ENCODE peak calls at places on chromosomes 6 and 20, in four cellular contexts. G, L, Q and O are unnamed samples.

GRCh38 chr6:41022294-41022693 is 16.7 kb downstream of the UNC5CL start:
- DNase-seq in G (no peak), L (no peak), Q (no peak), O (no peak)

GRCh38 chr6:143745160-143746133 is 67.7 kb downstream of the PHACTR2 start:
- DNase-seq in L (peak; percentile 26), G (no peak), Q (peak; percentile 76), O (no peak)

GRCh38 chr6:40962241-40962640 is 76.8 kb downstream of the UNC5CL start:
- DNase-seq in Q (peak; percentile 95), L (no peak), G (no peak), O (no peak)

GRCh38 chr20:52190437-52191131 is 995 bp downstream of the ZFP64 start:
- DNase-seq in Q (peak; percentile 11), L (peak; percentile 6), G (no peak), O (no peak)

GRCh38 chr6:34355889-34356288 is 36.6 kb downstream of the NUDT3 start:
- DNase-seq in L (no peak), Q (no peak), G (no peak), O (no peak)

GRCh38 chr6:147604373-147604772 is 95.9 kb downstream of the SAMD5 start:
- DNase-seq in L (no peak), Q (no peak), G (no peak), O (no peak)

GRCh38 chr6:43733471-43734293 is 36.3 kb upstream of the VEGFA start:
- DNase-seq in G (no peak), L (no peak), Q (no peak), O (no peak)

GRCh38 chr6:1624071-1624847 is 14.5 kb downstream of the FOXC1 start:
- DNase-seq in Q (no peak), G (no peak), L (no peak), O (no peak)

GRCh38 chr20:36377348-36378326 is 71.5 kb downstream of the DLGAP4 start:
- DNase-seq in Q (no peak), L (no peak), G (no peak), O (no peak)

GRCh38 chr20:5570031-5570430 is 180.2 kb upstream of the SHLD1 start:
- DNase-seq in L (no peak), G (no peak), Q (no peak), O (no peak)

GRCh38 chr6:4336084-4336483 is 200.7 kb upstream of the ECI2 start:
- DNase-seq in L (no peak), Q (no peak), G (no peak), O (no peak)

GRCh38 chr6:3209114-3210023 is 18.1 kb downstream of the TUBB2B start:
- DNase-seq in L (peak; percentile 42), Q (peak; percentile 98), G (peak; percentile 65), O (peak; percentile 47)

GRCh38 chr20:37567671-37568588 is 40.3 kb upstream of the BLCAP start:
- DNase-seq in L (no peak), G (no peak), Q (no peak), O (no peak)

GRCh38 chr20:10978713-10979112 is 304.9 kb upstream of the JAG1 start:
- DNase-seq in G (peak; percentile 17), Q (no peak), L (no peak), O (peak; percentile 87)

GRCh38 chr6:29917843-29918242 is 24.5 kb upstream of the HLA-A start:
- DNase-seq in L (no peak), G (no peak), Q (no peak), O (no peak)

GRCh38 chr6:87870606-87871005 is 168.6 kb upstream of the AKIRIN2 start:
- DNase-seq in Q (no peak), L (no peak), G (no peak), O (no peak)

GRCh38 chr6:170279977-170280688 is 10.7 kb downstream of the DLL1 start:
- DNase-seq in G (peak; percentile 76), Q (peak; percentile 12), L (no peak), O (peak; percentile 66)

GRCh38 chr6:28841290-28841689 is 82.5 kb downstream of the TRIM27 start:
- DNase-seq in Q (no peak), G (no peak), L (no peak), O (no peak)
- TF ChIP-seq CTCF in Q (no peak), G (no peak), L (no peak), O (no peak)

GRCh38 chr6:9620687-9621086 is 794.2 kb downstream of the TFAP2A start:
- DNase-seq in L (no peak), G (no peak), Q (no peak), O (no peak)
- H3K4me1 ChIP-seq in L (no peaks in the 10 kb centered on the region), G (no peaks in the 10 kb centered on the region), Q (no peaks in the 10 kb centered on the region), O (no peaks in the 10 kb centered on the region)

GRCh38 chr6:121442591-121442990 is 7.1 kb downstream of the GJA1 start:
- DNase-seq in L (no peak), G (no peak), Q (no peak), O (no peak)

GRCh38 chr6:121437861-121438651 is 2.6 kb downstream of the GJA1 start:
- DNase-seq in L (peak; percentile 47), G (no peak), Q (peak; percentile 52), O (no peak)

GRCh38 chr6:121443953-121444590 is 8.6 kb downstream of the GJA1 start:
- DNase-seq in L (no peak), Q (no peak), G (no peak), O (no peak)

GRCh38 chr6:121439456-121440250 is 4.2 kb downstream of the GJA1 start:
- DNase-seq in L (no peak), Q (no peak), G (no peak), O (no peak)

GRCh38 chr6:121441477-121441876 is 6.0 kb downstream of the GJA1 start:
- DNase-seq in Q (no peak), G (no peak), L (no peak), O (no peak)
- H3K4me3 ChIP-seq in Q (no peak overlapping the region), G (peak overlapping the region; percentile 5), L (no peak overlapping the region), O (peak overlapping the region; percentile 7)

GRCh38 chr6:136334853-136335252 is 45.2 kb upstream of the BCLAF1 start:
- DNase-seq in G (no peak), L (no peak), Q (no peak), O (no peak)
- TF ChIP-seq CTCF in G (no peak), L (no peak), Q (no peak), O (no peak)

DNA sequence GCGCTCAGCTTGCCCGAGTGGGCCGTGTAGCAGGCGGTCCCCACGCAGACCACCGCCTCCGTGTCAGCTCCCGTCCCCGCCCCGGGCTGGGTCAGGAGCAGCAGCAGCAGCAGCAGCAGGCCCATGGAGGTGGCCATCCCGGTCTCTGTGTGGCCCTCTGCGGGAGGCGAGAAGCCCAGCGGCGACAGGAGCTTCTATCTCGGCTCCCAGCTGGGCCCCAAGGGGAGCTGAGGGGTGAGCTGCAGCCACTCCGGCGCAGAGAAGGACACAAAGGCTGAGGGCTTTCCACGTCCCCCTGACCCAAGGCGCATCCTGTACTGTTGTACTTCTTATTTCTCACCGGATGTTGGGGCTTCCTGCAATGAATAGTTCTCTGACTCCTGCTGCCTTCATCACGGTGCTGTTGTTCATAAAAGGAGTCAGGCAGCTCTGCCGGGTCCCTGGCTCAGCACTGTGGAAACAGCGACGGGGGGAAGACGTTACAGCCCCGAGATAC is at the start of gene CD93:
- DNase-seq in G (no peak), Q (peak; percentile 10), L (peak; percentile 41), O (no peak)
- H3K4me1 ChIP-seq in G (no peaks in the 10 kb centered on the region), Q (no peaks in the 10 kb centered on the region), L (no peaks in the 10 kb centered on the region), O (no peaks in the 10 kb centered on the region)

DNA sequence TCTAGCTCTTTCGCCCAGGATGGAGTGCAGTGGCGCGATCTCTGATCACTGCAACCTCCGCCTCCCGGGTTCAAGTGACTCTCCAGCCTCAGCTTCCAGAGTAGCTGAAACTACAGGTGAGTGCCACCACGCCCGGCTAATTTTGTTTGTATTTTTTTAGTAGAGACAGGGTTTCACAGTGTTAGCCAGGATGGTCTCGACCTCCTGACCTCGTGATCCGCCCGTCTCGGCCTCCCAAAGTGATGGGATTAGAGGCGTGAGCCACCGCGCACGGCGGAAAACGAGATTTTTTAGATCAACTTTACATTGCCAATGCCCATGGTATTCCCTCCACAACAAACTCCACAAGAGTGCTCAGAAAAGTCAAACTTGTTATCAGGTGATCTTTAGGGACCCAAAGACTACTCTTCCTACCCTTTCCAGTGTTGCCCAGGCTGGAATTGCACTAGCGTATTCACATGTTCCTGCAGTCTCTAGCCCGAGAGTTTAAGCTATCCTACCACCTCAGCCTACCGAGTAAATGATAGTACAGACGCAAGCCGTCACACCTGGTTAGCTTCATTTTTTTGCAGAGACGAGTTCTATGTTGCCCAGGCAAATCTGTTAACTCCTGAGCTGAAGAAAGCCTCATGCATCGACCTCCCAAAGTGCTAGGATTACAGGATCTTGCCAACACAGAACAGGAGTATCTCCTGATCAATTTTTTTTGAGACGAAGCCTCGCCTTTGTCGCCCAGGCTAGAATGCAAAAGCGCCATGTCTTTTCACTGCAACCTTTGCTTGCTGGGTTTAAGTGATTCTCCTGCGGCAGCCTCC is 128.2 kb downstream of the HFE start:
- DNase-seq in L (no peak), G (no peak), Q (peak; percentile 36), O (no peak)
- H3K4me3 ChIP-seq in L (peak overlapping the region; percentile 49), G (peak overlapping the region; percentile 67), Q (peak overlapping the region; percentile 46), O (peak overlapping the region; percentile 18)

GRCh38 chr6:155340464-155341129 is 26.3 kb upstream of the TFB1M start:
- DNase-seq in Q (peak; percentile 61), G (no peak), L (no peak), O (no peak)
- TF ChIP-seq CTCF in Q (peak; percentile 56), G (no peak), L (no peak), O (no peak)

GRCh38 chr6:138493413-138493812 is 5.9 kb downstream of the NHSL1 start:
- DNase-seq in G (no peak), Q (peak; percentile 46), L (no peak), O (no peak)
- H3K4me1 ChIP-seq in G (no peaks in the 10 kb centered on the region), Q (peaks cover 9% of the 10 kb centered on the region), L (peaks cover 3% of the 10 kb centered on the region), O (no peaks in the 10 kb centered on the region)

DNA sequence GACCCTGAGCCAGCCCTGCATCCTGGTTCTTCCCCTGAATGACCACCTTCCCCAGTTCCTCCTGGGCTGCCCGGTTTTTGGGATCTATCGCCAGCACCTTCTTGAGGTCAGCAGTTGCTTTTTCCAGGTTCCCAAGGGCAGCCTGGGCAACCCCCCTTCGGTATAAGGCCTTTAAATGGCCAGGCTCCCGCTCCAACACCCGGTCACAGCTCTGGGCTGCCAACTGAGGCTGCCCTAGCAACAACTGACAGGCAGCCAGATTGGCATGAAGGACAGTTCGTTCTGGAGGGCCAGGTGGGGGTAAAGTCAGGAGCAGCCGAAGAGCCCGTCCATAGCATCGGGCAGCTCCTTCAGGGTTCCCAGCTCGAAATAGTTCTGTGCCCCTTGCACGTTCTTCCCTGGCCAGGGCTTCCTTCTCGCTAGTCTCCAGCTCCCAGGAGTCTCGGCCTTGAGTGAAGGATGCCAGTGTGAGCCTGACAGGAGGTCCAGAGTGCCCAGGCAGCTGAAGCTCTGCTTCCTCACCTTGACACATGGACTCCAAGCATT is 778 bp upstream of the ATF6B start:
- DNase-seq in G (no peak), L (no peak), Q (no peak), O (no peak)
- H3K4me3 ChIP-seq in G (peak overlapping the region; percentile 95), L (no peak overlapping the region), Q (no peak overlapping the region), O (peak overlapping the region; percentile 91)

DNA sequence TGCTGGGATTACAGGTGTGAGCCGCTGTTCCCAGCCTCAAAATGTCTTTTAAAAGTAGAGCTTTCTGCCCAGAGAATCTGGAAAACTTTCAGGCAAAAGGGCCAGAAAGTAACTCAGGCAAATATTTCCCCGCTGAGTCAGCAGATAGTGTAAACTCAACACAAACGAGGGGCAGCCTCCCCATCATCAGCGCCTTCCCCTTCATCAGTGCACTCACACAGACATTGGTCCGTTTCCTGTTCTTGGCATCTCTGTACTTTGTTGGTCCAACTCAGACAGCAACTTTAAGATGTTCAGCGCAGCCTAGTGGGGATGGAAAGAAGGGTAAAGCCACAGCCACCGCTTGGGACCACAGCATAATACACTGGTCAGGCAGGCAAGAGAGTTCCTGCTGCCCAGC is 69.5 kb downstream of the CSE1L start:
- DNase-seq in Q (peak; percentile 72), L (no peak), G (no peak), O (no peak)
- TF ChIP-seq CTCF in Q (peak; percentile 25), L (no peak), G (no peak), O (no peak)